ENCODE peak calls at places on chromosomes 11 and 22, in four cellular contexts. F is hepatocyte, V is heart left ventricle, S is MM.1S. K is an unnamed sample.

GRCh38 chr11:105838668-105839403 is 183.2 kb downstream of the MSANTD4 start:
- DNase-seq in F (no peak), V (no peak), S (no peak), K (no peak)

GRCh38 chr11:1052133-1053011 is 15.9 kb upstream of the MUC6 start:
- DNase-seq in F (no peak), S (no peak), V (peak; percentile 16), K (peak; percentile 7)

GRCh38 chr11:210122-210802 is 2.8 kb downstream of the RIC8A start:
- DNase-seq in F (no peak), S (no peak), V (no peak), K (no peak)

GRCh38 chr11:74282863-74283484 is 28.5 kb downstream of the P4HA3 start:
- DNase-seq in V (no peak), F (no peak), S (no peak), K (no peak)

GRCh38 chr22:36245805-36246356 is 6.6 kb upstream of the APOL2 start:
- DNase-seq in V (no peak), S (no peak), F (no peak), K (no peak)

GRCh38 chr11:130511765-130512164 is 63.3 kb downstream of the ADAMTS15 start:
- DNase-seq in F (no peak), S (no peak), V (no peak), K (no peak)

GRCh38 chr11:12007769-12008737 is at the start of gene DKK3:
- DNase-seq in V (peak; percentile 52), S (no peak), F (peak; percentile 34), K (no peak)

GRCh38 chr11:10876168-10876567 is 18.3 kb upstream of the ZBED5 start:
- DNase-seq in V (no peak), F (no peak), S (no peak), K (no peak)

GRCh38 chr11:107691003-107691402 is 20.9 kb downstream of the SLN start:
- DNase-seq in S (no peak), V (no peak), F (no peak), K (no peak)

GRCh38 chr11:12200359-12201015 is 90.1 kb downstream of the MICAL2 start:
- DNase-seq in F (peak; percentile 50), V (peak; percentile 64), S (no peak), K (no peak)

GRCh38 chr11:47383106-47383505 is 4.8 kb upstream of the SPI1 start:
- DNase-seq in F (no peak), S (no peak), V (no peak), K (no peak)

GRCh38 chr11:78957481-78958245 is 383.0 kb upstream of the NARS2 start:
- DNase-seq in V (no peak), F (no peak), S (no peak), K (no peak)

GRCh38 chr11:90294091-90294490 is 71.2 kb upstream of the CHORDC1 start:
- DNase-seq in V (no peak), S (no peak), F (no peak), K (no peak)

GRCh38 chr11:129611661-129612566 is 203.7 kb upstream of the TMEM45B start:
- DNase-seq in V (no peak), F (no peak), S (peak; percentile 60), K (no peak)

GRCh38 chr11:121318848-121319834 is 26.6 kb downstream of the SC5D start:
- DNase-seq in S (peak; percentile 34), F (peak; percentile 71), V (no peak), K (no peak)

GRCh38 chr11:71999360-71999759 is 651 bp downstream of the IL18BP start:
- DNase-seq in V (no peak), S (no peak), F (no peak), K (no peak)

GRCh38 chr11:96306933-96307747 is 35.9 kb downstream of the MAML2 start:
- DNase-seq in V (peak; percentile 88), S (no peak), F (peak; percentile 94), K (peak; percentile 59)

GRCh38 chr11:16093889-16094653 is 262.3 kb downstream of the SOX6 start:
- DNase-seq in V (no peak), S (no peak), F (no peak), K (no peak)

GRCh38 chr22:19889951-19890350 is 35.3 kb upstream of the GNB1L start:
- DNase-seq in F (no peak), V (no peak), S (no peak), K (no peak)

GRCh38 chr22:50016988-50017700 is 4.6 kb upstream of the IL17REL start:
- DNase-seq in V (no peak), F (peak; percentile 5), S (no peak), K (no peak)

GRCh38 chr11:3866206-3866605 is 10.7 kb downstream of the STIM1 start:
- DNase-seq in S (no peak), F (no peak), V (peak; percentile 45), K (peak; percentile 63)

GRCh38 chr22:46137218-46137766 is 13.0 kb upstream of the PPARA start:
- DNase-seq in F (no peak), V (no peak), S (no peak), K (no peak)

GRCh38 chr11:87878373-87878779 is 296.9 kb downstream of the RAB38 start:
- DNase-seq in S (peak; percentile 41), V (no peak), F (peak; percentile 57), K (no peak)

GRCh38 chr22:37033605-37034430 is 14.3 kb downstream of the MPST start:
- DNase-seq in F (peak; percentile 38), S (no peak), V (no peak), K (no peak)

GRCh38 chr22:35085621-35086020 is 19.7 kb downstream of the ISX start:
- DNase-seq in F (no peak), V (no peak), S (no peak), K (no peak)

GRCh38 chr11:69977951-69978350 is 100.2 kb upstream of the ANO1 start:
- DNase-seq in F (no peak), V (no peak), S (no peak), K (no peak)

GRCh38 chr22:22940961-22941605 is 53.5 kb downstream of the IGLL5 start:
- DNase-seq in V (no peak), F (no peak), S (no peak), K (no peak)

GRCh38 chr11:30451167-30451566 is 128.3 kb downstream of the ARL14EP start:
- DNase-seq in V (no peak), F (no peak), S (no peak), K (no peak)

GRCh38 chr22:45632791-45633515 is 38.7 kb upstream of the ATXN10 start:
- DNase-seq in V (no peak), S (no peak), F (no peak), K (no peak)

GRCh38 chr22:19886605-19887250 is 32.1 kb upstream of the GNB1L start:
- DNase-seq in F (no peak), S (no peak), V (peak; percentile 46), K (no peak)

GRCh38 chr11:394034-394857 is at the start of gene PKP3:
- DNase-seq in V (peak; percentile 67), S (no peak), F (peak; percentile 94), K (no peak)

GRCh38 chr11:14350215-14350614 is 8.8 kb downstream of the RRAS2 start:
- DNase-seq in F (no peak), S (no peak), V (no peak), K (no peak)

GRCh38 chr11:119427279-119427678 is 4.3 kb upstream of the THY1 start:
- DNase-seq in V (no peak), F (no peak), S (no peak), K (no peak)

GRCh38 chr22:49613871-49614270 is 213.8 kb downstream of the BRD1 start:
- DNase-seq in V (no peak), S (no peak), F (no peak), K (no peak)

DNA sequence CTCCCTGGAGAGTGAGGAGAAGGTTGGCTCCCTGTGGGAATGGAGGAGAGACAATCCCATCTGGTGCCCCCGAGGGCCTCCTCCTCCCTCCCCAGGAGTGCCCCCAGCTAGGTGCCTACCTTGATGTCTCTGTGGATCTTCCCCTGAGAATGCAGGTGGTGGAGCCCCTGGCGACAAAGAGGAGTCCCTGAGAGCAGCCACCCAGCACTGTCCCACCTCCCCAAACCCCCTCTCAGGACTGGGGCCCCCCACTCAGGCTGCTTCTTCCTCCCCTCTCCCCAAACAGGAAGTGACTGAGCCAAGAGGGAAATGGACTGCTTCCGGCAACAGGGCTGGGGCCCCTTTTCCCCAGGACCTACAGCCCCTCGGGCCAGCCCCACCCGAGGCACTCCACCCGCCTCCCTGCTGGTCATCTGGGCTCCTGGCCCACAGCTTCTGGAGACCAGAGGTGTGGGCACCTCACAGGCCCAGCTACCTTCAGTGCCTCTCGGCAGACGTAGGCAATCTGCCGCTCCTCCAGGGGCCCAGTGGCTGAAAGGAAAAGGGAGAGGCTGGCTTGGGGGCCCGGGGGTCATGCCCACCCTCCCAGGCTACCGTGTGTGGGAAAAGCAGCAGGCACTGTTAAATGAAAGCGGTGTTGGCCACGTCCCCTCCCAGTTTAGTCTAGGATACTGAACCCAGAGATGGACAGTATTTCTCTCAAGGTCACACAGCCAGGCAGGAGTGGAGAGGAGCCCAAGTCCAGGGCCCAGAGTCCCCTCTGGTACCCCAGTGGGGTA is 1.2 kb downstream of the MAP4K2 start:
- DNase-seq in F (no peak), S (no peak), V (no peak), K (no peak)
- H3K27ac ChIP-seq in F (peak overlapping the region; percentile 69), S (no peak overlapping the region), V (peak overlapping the region; percentile 93), K (peak overlapping the region; percentile 81)

DNA sequence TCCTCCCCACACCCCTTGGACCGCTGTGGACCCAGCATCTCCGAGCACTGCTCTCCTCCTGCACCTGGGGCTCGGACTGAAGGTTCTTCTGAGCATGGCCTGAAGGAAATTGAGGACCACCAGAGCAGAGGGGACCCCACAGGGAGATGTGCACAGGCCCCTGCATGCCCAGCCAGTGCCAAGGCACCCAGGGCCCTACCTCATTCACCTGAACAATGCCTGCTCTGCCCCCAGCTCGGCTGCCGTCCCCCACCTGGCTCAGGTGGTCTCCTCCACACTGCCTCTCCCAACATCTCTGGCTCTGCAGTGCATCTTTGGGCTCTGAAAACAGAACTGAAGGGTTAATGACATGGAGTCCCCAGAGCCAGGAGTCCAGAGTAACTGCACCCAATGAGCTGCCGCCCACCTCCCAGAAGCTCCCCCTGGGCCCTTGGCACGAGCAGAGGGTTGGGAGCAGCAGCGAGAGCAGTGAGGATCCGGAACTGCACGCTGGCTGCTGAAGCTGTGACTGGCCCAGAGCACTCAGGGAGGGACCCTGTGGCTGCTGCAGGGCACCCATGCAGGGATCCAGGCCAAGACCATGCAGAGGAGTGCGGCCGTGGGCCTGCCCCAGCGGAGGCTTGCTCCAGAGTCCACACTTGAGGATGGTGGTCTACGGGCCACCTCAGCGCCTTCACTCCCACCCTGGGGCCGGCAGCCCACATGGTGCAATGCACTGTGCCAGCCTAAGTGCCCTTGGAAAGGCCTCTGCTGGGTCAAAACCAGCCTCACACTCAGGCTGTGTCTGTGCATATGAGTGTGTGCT is 686.0 kb downstream of the TBC1D22A start:
- DNase-seq in F (no peak), V (no peak), S (no peak), K (no peak)
- H3K9me3 ChIP-seq in F (no peaks in the 10 kb centered on the region), V (no peaks in the 10 kb centered on the region), S (no peaks in the 10 kb centered on the region), K (no peaks in the 10 kb centered on the region)

GRCh38 chr11:99019676-99020075 is 1.1 kb upstream of the CNTN5 start:
- DNase-seq in V (no peak), F (no peak), S (no peak), K (no peak)

GRCh38 chr11:99015634-99016454 is 4.9 kb upstream of the CNTN5 start:
- DNase-seq in S (peak; percentile 67), F (peak; percentile 70), V (no peak), K (no peak)

GRCh38 chr11:99020324-99021225 is at the start of gene CNTN5:
- DNase-seq in F (peak; percentile 79), S (peak; percentile 91), V (peak; percentile 39), K (peak; percentile 10)
- TF ChIP-seq CTCF in F (peak; percentile 24), S (peak; percentile 33), V (no peak), K (no peak)

DNA sequence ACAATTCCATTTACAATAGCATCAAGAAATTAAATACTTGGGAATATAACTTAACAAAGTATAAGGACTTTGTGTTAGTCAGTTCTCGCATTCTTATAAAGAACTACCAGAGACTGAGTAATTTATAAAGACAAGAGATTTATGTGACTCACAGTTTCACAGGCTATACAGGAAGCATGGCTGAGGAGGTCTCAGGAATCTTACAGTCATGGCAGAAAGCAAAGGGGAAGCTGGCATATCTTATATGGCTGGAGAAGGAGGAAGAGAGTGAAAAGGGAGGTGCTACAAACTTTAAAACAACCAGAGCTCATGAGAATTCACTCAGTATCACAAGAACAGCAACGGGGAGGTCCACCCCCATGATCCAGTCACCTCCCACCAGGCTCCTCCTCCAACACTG is 32.1 kb upstream of the CCDC134 start:
- DNase-seq in S (no peak), F (no peak), V (no peak), K (no peak)
- H3K27ac ChIP-seq in S (no peak overlapping the region), F (no peak overlapping the region), V (no peak overlapping the region), K (no peak overlapping the region)